ENCODE peak calls at places on chromosomes 12 and 14, in four cellular contexts. I is neural crest cell, P is Caco-2, T is right lobe of liver. U is an unnamed sample.

GRCh38 chr12:8446642-8447547 is 8.9 kb upstream of the CLEC6A start:
- DNase-seq in I (no peak), P (no peak), T (no peak), U (no peak)

GRCh38 chr14:36834293-36834692 is 172.6 kb downstream of the PAX9 start:
- DNase-seq in I (no peak), P (no peak), T (no peak), U (no peak)

GRCh38 chr14:23361320-23361719 is 3.7 kb downstream of the EFS start:
- DNase-seq in I (no peak), P (no peak), T (peak), U (no peak)

GRCh38 chr12:33427071-33427470 is 12.5 kb downstream of the SYT10 start:
- DNase-seq in I (no peak), P (peak), T (no peak), U (peak)

GRCh38 chr12:126362964-126363363 is 1297.7 kb downstream of the AACS start:
- DNase-seq in I (no peak), P (no peak), T (no peak), U (no peak)

GRCh38 chr14:36465178-36465577 is 54.9 kb downstream of the NKX2-1 start:
- DNase-seq in I (no peak), P (no peak), T (no peak), U (no peak)

GRCh38 chr12:90953956-90954421 is 987 bp downstream of the CCER1 start:
- DNase-seq in I (no peak), P (no peak), T (no peak), U (no peak)

GRCh38 chr12:3242199-3242863 is 165.2 kb downstream of the TSPAN9 start:
- DNase-seq in I (no peak), P (peak), T (peak), U (peak)

GRCh38 chr14:32342151-32342853 is 13.2 kb downstream of the AKAP6 start:
- DNase-seq in I (no peak), P (no peak), T (no peak), U (no peak)

GRCh38 chr14:91963465-91963864 is 16.0 kb upstream of the FBLN5 start:
- DNase-seq in I (no peak), P (no peak), T (no peak), U (no peak)

GRCh38 chr12:15979096-15980091 is 68.3 kb downstream of the DERA start:
- DNase-seq in I (no peak), P (peak), T (no peak), U (peak)

GRCh38 chr12:132506730-132507538 is 17.0 kb downstream of the FBRSL1 start:
- DNase-seq in I (peak), P (no peak), T (peak), U (no peak)

GRCh38 chr14:31170411-31170810 is 37.2 kb downstream of the HECTD1 start:
- DNase-seq in I (no peak), P (no peak), T (no peak), U (no peak)

GRCh38 chr14:59882957-59883356 is 12.4 kb upstream of the RTN1 start:
- DNase-seq in I (no peak), P (no peak), T (no peak), U (no peak)

GRCh38 chr14:79352026-79352425 is 859.3 kb downstream of the DIO2 start:
- DNase-seq in I (no peak), P (peak), T (no peak), U (no peak)

GRCh38 chr14:36105401-36105800 is 71.1 kb downstream of the PTCSC3 start:
- DNase-seq in I (no peak), P (peak), T (no peak), U (peak)

GRCh38 chr12:123576611-123577010 is 7.7 kb upstream of the TMED2 start:
- DNase-seq in I (no peak), P (no peak), T (no peak), U (no peak)

GRCh38 chr12:69511016-69511415 is 40.8 kb downstream of the FRS2 start:
- DNase-seq in I (no peak), P (no peak), T (no peak), U (no peak)

GRCh38 chr14:53626771-53627170 is 329.9 kb downstream of the BMP4 start:
- DNase-seq in I (no peak), P (no peak), T (no peak), U (no peak)

GRCh38 chr14:75294649-75295033 is 16.0 kb downstream of the FOS start:
- DNase-seq in I (no peak), P (no peak), T (no peak), U (no peak)

GRCh38 chr14:98008381-98009113 is 1211.4 kb downstream of the VRK1 start:
- DNase-seq in I (no peak), P (no peak), T (no peak), U (no peak)

GRCh38 chr14:96352708-96353107 is 10.4 kb downstream of the ATG2B start:
- DNase-seq in I (no peak), P (no peak), T (no peak), U (no peak)

GRCh38 chr12:102016472-102016871 is 45.3 kb downstream of the WASHC3 start:
- DNase-seq in I (no peak), P (no peak), T (no peak), U (no peak)

GRCh38 chr14:33457617-33458016 is 493.3 kb downstream of the EGLN3 start:
- DNase-seq in I (no peak), P (no peak), T (no peak), U (no peak)

GRCh38 chr12:131617179-131617578 is 93.7 kb upstream of the SFSWAP start:
- DNase-seq in I (no peak), P (no peak), T (no peak), U (no peak)

GRCh38 chr12:109193896-109194295 is 77.5 kb downstream of the ACACB start:
- DNase-seq in I (no peak), P (no peak), T (peak), U (no peak)

GRCh38 chr12:2414810-2415567 is 362.2 kb downstream of the CACNA1C start:
- DNase-seq in I (no peak), P (no peak), T (no peak), U (no peak)

GRCh38 chr12:120055639-120056038 is 60.9 kb downstream of the RAB35 start:
- DNase-seq in I (no peak), P (no peak), T (no peak), U (no peak)

GRCh38 chr12:76091245-76091757 is 6.8 kb upstream of the NAP1L1 start:
- DNase-seq in I (no peak), P (no peak), T (no peak), U (no peak)

GRCh38 chr14:74510955-74511354 is 17.4 kb downstream of the ISCA2 start:
- DNase-seq in I (no peak), P (no peak), T (no peak), U (no peak)

GRCh38 chr12:1234073-1234472 is 243.1 kb downstream of the ERC1 start:
- DNase-seq in I (no peak), P (no peak), T (no peak), U (no peak)

GRCh38 chr14:37857774-37858266 is 262.4 kb downstream of the TTC6 start:
- DNase-seq in I (no peak), P (no peak), T (no peak), U (no peak)

GRCh38 chr12:52014567-52015392 is 8.0 kb downstream of the TAMALIN start:
- DNase-seq in I (no peak), P (no peak), T (no peak), U (no peak)

GRCh38 chr12:22544038-22544979 is at the start of gene C2CD5:
- DNase-seq in I (peak), P (peak), T (peak), U (peak)
- TF ChIP-seq CTCF in I (peak), P (peak), T (peak), U (peak)

DNA sequence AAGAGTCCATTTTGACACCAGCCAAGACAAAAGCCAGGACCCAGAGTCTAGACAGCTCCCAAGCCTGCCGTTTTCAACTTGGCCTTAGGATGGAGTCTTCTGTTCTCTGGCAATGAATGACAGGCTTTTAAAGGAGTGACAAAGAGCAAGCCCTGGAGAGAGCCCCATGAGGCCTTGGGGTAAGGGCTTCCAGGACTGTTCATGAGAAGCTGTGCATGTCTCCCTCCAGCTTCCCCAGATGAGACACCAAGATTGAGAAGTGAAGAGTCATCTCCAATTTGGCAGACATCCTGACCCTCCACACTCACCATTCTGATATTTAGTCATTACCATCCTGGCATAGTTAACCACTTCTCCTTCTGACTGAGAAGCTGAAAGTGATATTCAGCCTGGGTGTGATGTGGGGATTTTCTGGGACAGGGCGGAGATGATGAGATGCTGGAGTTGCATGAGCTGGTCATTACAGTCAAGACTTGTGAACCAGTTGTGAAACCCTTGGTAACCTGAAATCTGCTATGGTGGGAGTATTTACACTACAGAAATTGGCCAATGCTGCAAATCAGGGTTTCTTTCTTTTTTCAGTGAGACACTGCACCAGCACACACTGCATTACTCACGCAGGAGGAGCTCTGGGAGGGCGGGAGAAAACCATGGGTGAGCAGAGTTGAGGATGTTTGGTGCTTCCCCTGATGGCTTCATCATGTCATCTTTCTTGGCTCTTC is 77.8 kb downstream of the VCPKMT start:
- DNase-seq in I (no peak), P (no peak), T (no peak), U (no peak)
- TF ChIP-seq CTCF in I (no peak), P (no peak), T (no peak), U (no peak)

GRCh38 chr12:110888256-110888991 is 32.0 kb downstream of the MYL2 start:
- DNase-seq in I (no peak), P (no peak), T (no peak), U (no peak)
- TF ChIP-seq CTCF in I (peak), P (no peak), T (no peak), U (no peak)

GRCh38 chr14:55457496-55457895 is 17.1 kb upstream of the TBPL2 start:
- DNase-seq in I (no peak), P (no peak), T (no peak), U (no peak)
- TF ChIP-seq CTCF in I (no peak), P (no peak), T (no peak), U (no peak)

GRCh38 chr12:67069451-67070306 is 199.5 kb upstream of the CAND1 start:
- DNase-seq in I (peak), P (peak), T (no peak), U (peak)
- TF ChIP-seq CTCF in I (peak), P (no peak), T (no peak), U (peak)

GRCh38 chr14:77064535-77065178 is 33.4 kb upstream of the CIPC start:
- DNase-seq in I (no peak), P (no peak), T (no peak), U (no peak)
- TF ChIP-seq CTCF in I (no peak), P (no peak), T (no peak), U (no peak)

GRCh38 chr12:121839106-121839992 is 19.3 kb downstream of the HPD start:
- DNase-seq in I (peak), P (peak), T (peak), U (peak)
- TF ChIP-seq CTCF in I (peak), P (peak), T (peak), U (no peak)

GRCh38 chr12:31324116-31324844 is 1.7 kb downstream of the SINHCAF start:
- DNase-seq in I (peak), P (peak), T (peak), U (peak)
- TF ChIP-seq CTCF in I (peak), P (peak), T (no peak), U (no peak)

GRCh38 chr12:49646871-49647270 is 23.5 kb downstream of the PRPF40B start:
- DNase-seq in I (no peak), P (no peak), T (no peak), U (no peak)
- TF ChIP-seq CTCF in I (no peak), P (no peak), T (no peak), U (no peak)